ENCODE peak calls at places on chromosomes 3 and 15, in six cellular contexts. Y is body of pancreas, T is heart left ventricle, A is MM.1S, E is colonic mucosa, I is neural progenitor cell. U is an unnamed sample. For H3K4me1, the result is how much of the 10 kb centered on the place peaks cover.

GRCh38 chr3:100880072-100880471 is 113.1 kb downstream of the ABI3BP start:
- DNase-seq in E (peak), Y (no peak), T (peak), I (peak), A (no peak), U (peak)

GRCh38 chr3:49397470-49397869 is 14.3 kb downstream of the RHOA start:
- DNase-seq in Y (no peak), A (no peak), E (no peak), T (no peak), I (peak), U (peak)

GRCh38 chr3:141875374-141875892 is 1.0 kb upstream of the ATP1B3 start:
- DNase-seq in Y (peak), I (peak), E (peak), T (peak), A (peak), U (peak)

GRCh38 chr15:71451080-71451479 is 335.8 kb downstream of the THSD4 start:
- DNase-seq in T (no peak), Y (no peak), A (no peak), E (no peak), I (no peak), U (no peak)

GRCh38 chr15:55267401-55268053 is 22.1 kb downstream of the RAB27A start:
- DNase-seq in E (peak), A (no peak), T (peak), I (no peak), Y (peak), U (peak)

GRCh38 chr15:38843736-38844590 is 279.3 kb upstream of the RASGRP1 start:
- DNase-seq in E (no peak), T (no peak), Y (no peak), A (no peak), I (no peak), U (no peak)

GRCh38 chr15:92025717-92026270 is 172.3 kb downstream of the SLCO3A1 start:
- DNase-seq in E (peak), I (no peak), A (no peak), T (no peak), Y (no peak), U (no peak)

GRCh38 chr15:59997070-59997701 is 6.9 kb upstream of the FOXB1 start:
- DNase-seq in Y (peak), I (peak), T (no peak), A (peak), E (no peak), U (no peak)

GRCh38 chr3:188061133-188061532 is 92.8 kb upstream of the LPP start:
- DNase-seq in T (no peak), A (peak), Y (no peak), E (no peak), I (no peak), U (no peak)

GRCh38 chr3:133568294-133569014 is 5.0 kb upstream of the CDV3 start:
- DNase-seq in E (no peak), A (no peak), I (no peak), Y (no peak), T (no peak), U (no peak)

GRCh38 chr3:171267089-171267488 is 193.1 kb downstream of the TNIK start:
- DNase-seq in A (no peak), E (no peak), T (no peak), Y (no peak), I (no peak), U (no peak)
- H3K4me1 ChIP-seq in A (under half), E (under half), T (under half), Y (under half), I (under half), U (under half)

GRCh38 chr3:193176690-193177089 is 64.3 kb upstream of the PLAAT1 start:
- DNase-seq in A (no peak), Y (no peak), T (no peak), E (no peak), I (no peak), U (no peak)
- H3K4me3 ChIP-seq in A (no peak), Y (no peak), T (no peak), E (no peak), I (no peak), U (no peak)

GRCh38 chr15:35994861-35995260 is 448.9 kb upstream of the DPH6 start:
- DNase-seq in I (no peak), T (no peak), A (no peak), Y (no peak), E (no peak), U (no peak)
- H3K4me1 ChIP-seq in I (under half), T (under half), A (under half), Y (under half), E (under half), U (under half)

GRCh38 chr3:157201648-157202278 is 41.8 kb upstream of the CCNL1 start:
- DNase-seq in A (peak), Y (no peak), I (peak), E (no peak), T (no peak), U (no peak)
- H3K4me3 ChIP-seq in A (no peak), Y (no peak), I (no peak), E (no peak), T (no peak), U (no peak)

GRCh38 chr3:35486295-35486694 is 153.0 kb upstream of the ARPP21 start:
- DNase-seq in T (no peak), E (no peak), I (no peak), Y (no peak), A (no peak), U (no peak)

GRCh38 chr3:35483131-35483530 is 156.2 kb upstream of the ARPP21 start:
- DNase-seq in A (no peak), Y (no peak), T (no peak), I (no peak), E (no peak), U (no peak)

GRCh38 chr3:35487396-35487795 is 151.9 kb upstream of the ARPP21 start:
- DNase-seq in T (no peak), E (no peak), A (no peak), I (no peak), Y (no peak), U (no peak)

DNA sequence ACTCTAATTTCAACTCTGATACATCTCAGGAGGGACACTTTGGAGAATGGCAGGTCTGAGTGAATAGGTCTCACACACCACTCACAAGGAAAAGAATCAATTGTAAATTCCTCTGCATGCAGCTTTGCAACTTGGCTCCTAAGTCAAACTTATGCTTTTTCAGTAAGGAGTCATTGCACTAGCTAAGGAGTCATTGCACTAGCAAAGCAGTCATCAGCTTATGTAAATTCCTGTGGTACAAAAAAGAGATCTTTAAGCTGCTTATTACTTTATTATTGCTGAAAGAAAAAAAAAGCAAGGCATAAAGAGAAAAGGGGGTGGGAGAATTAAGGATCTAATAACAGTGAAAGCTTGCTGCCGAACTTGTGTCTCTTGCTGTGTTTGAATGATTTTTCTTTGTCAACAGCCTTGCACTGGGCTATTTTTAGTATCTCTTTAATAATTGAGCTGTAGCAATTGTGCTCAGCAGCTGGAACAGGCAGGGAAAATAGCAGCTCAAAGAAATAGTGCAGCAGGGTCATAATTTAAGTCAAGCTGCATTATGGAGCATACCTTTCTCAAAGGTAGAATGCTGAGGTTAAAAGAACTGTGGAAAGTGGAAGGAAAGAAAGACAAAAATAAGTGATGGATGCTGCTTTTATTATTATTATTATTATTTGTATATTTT is 154.3 kb upstream of the ARPP21 start:
- DNase-seq in E (no peak), A (no peak), I (no peak), T (no peak), Y (no peak), U (no peak)
- H3K4me1 ChIP-seq in E (under half), A (under half), I (under half), T (under half), Y (under half), U (under half)

GRCh38 chr15:65834603-65835282 is 34.5 kb upstream of the RAB11A start:
- DNase-seq in T (no peak), Y (no peak), I (no peak), E (no peak), A (no peak), U (no peak)

GRCh38 chr15:65835452-65835851 is 33.8 kb upstream of the RAB11A start:
- DNase-seq in E (no peak), I (no peak), T (no peak), Y (no peak), A (no peak), U (no peak)

GRCh38 chr15:65833501-65834220 is 35.6 kb upstream of the RAB11A start:
- DNase-seq in T (peak), E (peak), Y (peak), A (no peak), I (no peak), U (peak)

GRCh38 chr15:65829150-65829764 is 37.2 kb upstream of the DENND4A start:
- DNase-seq in Y (peak), A (peak), E (no peak), I (peak), T (no peak), U (no peak)

DNA sequence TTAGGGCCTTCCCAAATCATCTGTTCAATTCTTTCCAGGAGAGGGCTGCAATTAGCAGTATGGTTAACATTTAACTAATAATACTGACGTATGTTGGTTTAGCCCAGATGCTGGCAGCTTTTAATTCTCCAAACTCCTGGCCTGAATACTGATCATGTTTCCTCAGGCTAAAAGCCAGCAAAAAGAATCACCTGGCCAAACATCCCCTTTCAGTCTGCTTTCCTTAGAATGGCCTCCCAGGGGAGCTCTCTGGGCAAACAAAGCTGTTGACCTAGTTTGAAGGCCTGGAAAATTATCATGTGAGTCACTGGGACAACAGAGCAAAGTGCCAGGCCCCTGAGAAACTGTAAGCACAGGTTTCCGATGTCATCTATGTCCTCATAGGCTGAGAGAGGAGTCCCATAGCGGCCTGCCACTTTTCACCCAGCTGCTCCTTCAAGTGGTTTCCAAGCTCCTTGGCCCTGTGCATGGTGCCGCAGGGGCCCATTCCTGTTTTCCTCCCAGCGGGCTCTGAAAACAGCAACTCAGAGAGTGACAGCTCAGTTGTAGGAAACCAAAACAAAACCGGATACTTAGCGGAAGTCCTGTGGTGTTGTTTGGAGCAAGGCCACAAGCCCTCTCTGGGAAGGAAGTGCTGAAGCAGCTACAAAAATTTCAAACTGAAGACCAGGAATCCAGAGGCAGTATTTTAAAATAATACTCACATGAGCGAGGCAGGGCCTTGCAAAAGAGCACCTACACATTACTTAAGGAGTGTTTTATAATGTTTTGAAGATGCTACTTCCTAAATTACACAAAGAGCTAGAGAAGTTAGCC is 36.5 kb upstream of the RAB11A start:
- DNase-seq in I (peak), E (peak), T (peak), Y (peak), A (peak), U (peak)
- H3K4me3 ChIP-seq in I (no peak), E (no peak), T (peak), Y (no peak), A (peak), U (no peak)

DNA sequence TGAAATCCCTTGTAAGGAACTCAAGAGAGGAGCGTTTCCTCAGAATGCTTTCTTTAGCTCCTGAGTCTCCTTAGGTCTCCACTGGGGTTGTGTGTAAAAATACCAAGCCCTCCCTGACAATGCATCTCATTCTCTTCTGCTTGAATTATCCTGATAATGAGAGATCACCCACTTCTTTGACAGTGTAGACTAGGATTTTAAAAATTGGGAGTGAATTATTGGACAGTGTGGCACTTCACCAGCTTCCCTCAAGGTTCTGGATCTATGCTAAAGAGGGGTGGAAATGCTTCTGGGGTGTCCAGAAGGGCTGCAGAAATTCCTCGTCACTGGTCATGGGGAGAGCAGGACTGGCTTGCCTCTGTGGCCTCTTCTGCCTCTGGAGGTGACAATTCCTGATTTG is 41.8 kb upstream of the POLG start:
- DNase-seq in I (no peak), A (no peak), Y (no peak), T (no peak), E (no peak), U (no peak)
- H3K4me1 ChIP-seq in I (under half), A (under half), Y (under half), T (under half), E (under half), U (under half)

GRCh38 chr3:29092348-29092747 is 188.5 kb upstream of the RBMS3 start:
- DNase-seq in Y (no peak), I (no peak), A (no peak), T (no peak), E (no peak), U (no peak)
- H3K4me3 ChIP-seq in Y (no peak), I (no peak), A (no peak), T (no peak), E (no peak), U (no peak)

GRCh38 chr15:77576538-77576937 is 56.2 kb downstream of the LINGO1 start:
- DNase-seq in E (no peak), Y (no peak), T (no peak), A (no peak), I (no peak), U (no peak)
- H3K4me1 ChIP-seq in E (under half), Y (under half), T (under half), A (under half), I (under half), U (under half)

DNA sequence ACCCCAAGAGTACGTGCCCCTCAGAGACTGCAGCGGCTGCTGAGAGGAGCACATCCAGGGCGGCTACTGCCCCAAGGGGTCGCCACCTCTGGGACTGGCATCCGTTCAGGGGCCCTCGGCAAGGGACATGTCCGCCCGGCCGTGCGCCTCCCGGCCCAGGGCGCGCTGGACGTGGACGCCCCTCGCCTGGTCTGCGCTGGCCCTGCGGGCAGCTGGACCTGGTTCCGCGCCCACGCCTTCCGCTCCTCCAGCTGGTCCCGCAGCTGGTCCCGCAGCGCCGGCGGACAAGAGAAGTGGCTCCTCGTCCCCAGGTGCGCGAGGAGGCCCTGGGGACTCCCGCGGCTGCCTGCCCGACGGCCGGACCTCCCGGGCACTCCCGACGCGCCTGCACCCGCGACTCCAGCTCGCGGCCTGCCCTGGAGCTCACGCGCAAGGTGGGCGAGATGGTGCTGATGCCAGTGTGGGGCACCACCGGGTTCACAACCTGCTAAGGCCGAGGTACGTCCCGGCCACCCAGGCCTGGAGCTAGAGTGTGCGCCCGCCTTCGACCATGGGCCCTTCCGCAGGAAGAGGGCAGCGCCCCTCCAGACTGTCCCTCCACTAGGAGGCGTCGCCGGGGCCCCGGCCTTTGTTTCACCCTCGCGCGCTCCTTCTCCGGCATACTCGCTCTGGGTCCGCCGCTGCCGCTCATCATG is 14.4 kb upstream of the GP9 start:
- DNase-seq in T (no peak), Y (no peak), E (no peak), A (no peak), I (no peak), U (no peak)
- H3K4me3 ChIP-seq in T (peak), Y (no peak), E (peak), A (peak), I (no peak), U (peak)

U was measured in heart right ventricle.